ENCODE peak calls at places on chromosomes 2 and 18, in ten cellular contexts. C is kidney, Y is DMS153, X is uterus, B is psoas muscle, I is MV-4-11, H is progenitor cell of endocrine pancreas, T is nephron progenitor cell, V is NCI-H1092, G is NCI-H345. J is an unnamed sample.

GRCh38 chr18:1104265-1104792 is 199.7 kb downstream of the ADCYAP1 start:
- DNase-seq in H (no peak), I (no peak), T (no peak), Y (no peak), C (no peak), G (no peak), X (no peak), V (no peak), B (no peak), J (no peak)

GRCh38 chr2:55772309-55772980 is 78.8 kb upstream of the PNPT1 start:
- DNase-seq in G (no peak), H (no peak), X (no peak), I (no peak), Y (no peak), V (no peak), T (no peak), C (no peak), B (no peak), J (no peak)

GRCh38 chr2:134142903-134143302 is 111.0 kb upstream of the MGAT5 start:
- DNase-seq in V (no peak), G (no peak), B (no peak), C (no peak), T (no peak), Y (no peak), I (no peak), H (no peak), X (no peak), J (no peak)

GRCh38 chr2:18987592-18988073 is 370.8 kb downstream of the OSR1 start:
- DNase-seq in V (peak), B (peak), I (no peak), H (no peak), T (no peak), G (peak), X (peak), Y (no peak), C (peak), J (peak)

GRCh38 chr18:51342815-51343214 is 145.3 kb upstream of the MEX3C start:
- DNase-seq in H (no peak), V (no peak), B (no peak), X (no peak), G (no peak), C (no peak), Y (no peak), I (no peak), T (no peak), J (no peak)

GRCh38 chr2:147204102-147204501 is 640.7 kb upstream of the ACVR2A start:
- DNase-seq in C (no peak), X (no peak), H (no peak), G (no peak), B (no peak), V (no peak), I (no peak), T (no peak), Y (no peak), J (no peak)

GRCh38 chr2:109205447-109205846 is 76.4 kb downstream of the SH3RF3 start:
- DNase-seq in B (no peak), H (no peak), I (no peak), V (no peak), C (no peak), X (no peak), T (no peak), Y (no peak), G (no peak), J (no peak)

GRCh38 chr18:50716902-50717301 is 102.9 kb downstream of the MRO start:
- DNase-seq in C (no peak), B (no peak), Y (no peak), I (no peak), T (no peak), G (no peak), X (no peak), H (no peak), V (no peak), J (no peak)

GRCh38 chr2:46490521-46491141 is 11.3 kb downstream of the TMEM247 start:
- DNase-seq in V (no peak), H (no peak), X (peak), T (no peak), Y (no peak), G (no peak), B (peak), C (peak), I (no peak), J (peak)

GRCh38 chr18:48819276-48819675 is 131.5 kb downstream of the SMAD7 start:
- DNase-seq in T (no peak), G (no peak), V (no peak), B (no peak), H (no peak), Y (no peak), C (peak), I (no peak), X (peak), J (no peak)